ENCODE peak calls at places on chromosomes 2 and 18, in four cellular contexts. D, A, B and R are unnamed samples.

GRCh38 chr2:33363599-33364300 is 112.7 kb upstream of the RASGRP3 start:
- DNase-seq in D (no peak), A (no peak), B (no peak), R (no peak)

GRCh38 chr2:121071058-121071504 is 213.9 kb downstream of the TFCP2L1 start:
- DNase-seq in D (peak), B (peak), A (peak), R (no peak)

GRCh38 chr2:51472783-51473182 is 440.9 kb upstream of the NRXN1 start:
- DNase-seq in B (no peak), A (no peak), D (no peak), R (no peak)

GRCh38 chr2:233051241-233052149 is 8.6 kb upstream of the INPP5D start:
- DNase-seq in A (no peak), D (peak), B (peak), R (no peak)

GRCh38 chr2:229930656-229931055 is 8.4 kb downstream of the FBXO36 start:
- DNase-seq in D (peak), A (no peak), B (no peak), R (no peak)

GRCh38 chr2:176518823-176519222 is 249.6 kb downstream of the MTX2 start:
- DNase-seq in A (no peak), D (no peak), B (peak), R (no peak)

GRCh38 chr2:121587131-121587530 is 56.5 kb downstream of the RNU4ATAC start:
- DNase-seq in A (no peak), D (no peak), B (no peak), R (no peak)

GRCh38 chr18:24402209-24402785 is 4.7 kb upstream of the OSBPL1A start:
- DNase-seq in B (no peak), D (no peak), A (no peak), R (no peak)

GRCh38 chr2:28532399-28532798 is 36.5 kb downstream of the PLB1 start:
- DNase-seq in D (no peak), B (no peak), A (no peak), R (no peak)

GRCh38 chr18:71322201-71322600 is 1033.4 kb downstream of the SOCS6 start:
- DNase-seq in B (no peak), D (no peak), A (no peak), R (no peak)

GRCh38 chr18:76405761-76406356 is 89.2 kb downstream of the ZNF516 start:
- DNase-seq in A (peak), B (peak), D (peak), R (no peak)

GRCh38 chr2:9345343-9345742 is 78.0 kb downstream of the ITGB1BP1 start:
- DNase-seq in D (no peak), A (no peak), B (no peak), R (no peak)
- H3K27ac ChIP-seq in D (no peak), A (no peak), B (no peak), R (no peak)

GRCh38 chr2:133362061-133362476 is 206.2 kb downstream of the NCKAP5 start:
- DNase-seq in D (no peak), A (peak), B (no peak), R (peak)

GRCh38 chr2:133364636-133365035 is 203.6 kb downstream of the NCKAP5 start:
- DNase-seq in D (no peak), B (no peak), A (no peak), R (no peak)

GRCh38 chr2:133363884-133364283 is 204.4 kb downstream of the NCKAP5 start:
- DNase-seq in B (no peak), D (no peak), A (no peak), R (no peak)

GRCh38 chr2:133360882-133361281 is 207.4 kb downstream of the NCKAP5 start:
- DNase-seq in A (no peak), B (no peak), D (no peak), R (no peak)

GRCh38 chr2:133360190-133360589 is 208.1 kb downstream of the NCKAP5 start:
- DNase-seq in A (no peak), B (no peak), D (no peak), R (no peak)
- H3K27ac ChIP-seq in A (no peak), B (no peak), D (no peak), R (no peak)

GRCh38 chr18:3184275-3184963 is 35.3 kb downstream of the MYOM1 start:
- DNase-seq in A (no peak), B (no peak), D (no peak), R (no peak)
- H3K27ac ChIP-seq in A (no peak), B (no peak), D (no peak), R (no peak)

GRCh38 chr18:63869851-63870250 is 17.7 kb upstream of the SERPINB2 start:
- DNase-seq in A (no peak), B (no peak), D (no peak), R (no peak)
- H3K27ac ChIP-seq in A (no peak), B (no peak), D (no peak), R (peak)

GRCh38 chr2:857081-857480 is 93.6 kb upstream of the SNTG2 start:
- DNase-seq in D (no peak), A (no peak), B (no peak), R (no peak)
- H3K27ac ChIP-seq in D (no peak), A (no peak), B (no peak), R (no peak)

GRCh38 chr2:10008809-10009176 is 34.6 kb upstream of the KLF11 start:
- DNase-seq in A (no peak), B (no peak), D (peak), R (no peak)

GRCh38 chr2:10007440-10007839 is 35.9 kb upstream of the KLF11 start:
- DNase-seq in B (no peak), A (no peak), D (peak), R (no peak)

GRCh38 chr2:10009271-10009810 is 34.0 kb upstream of the KLF11 start:
- DNase-seq in D (peak), A (no peak), B (no peak), R (no peak)

GRCh38 chr2:10006248-10007147 is 36.9 kb upstream of the KLF11 start:
- DNase-seq in D (peak), B (peak), A (peak), R (no peak)

DNA sequence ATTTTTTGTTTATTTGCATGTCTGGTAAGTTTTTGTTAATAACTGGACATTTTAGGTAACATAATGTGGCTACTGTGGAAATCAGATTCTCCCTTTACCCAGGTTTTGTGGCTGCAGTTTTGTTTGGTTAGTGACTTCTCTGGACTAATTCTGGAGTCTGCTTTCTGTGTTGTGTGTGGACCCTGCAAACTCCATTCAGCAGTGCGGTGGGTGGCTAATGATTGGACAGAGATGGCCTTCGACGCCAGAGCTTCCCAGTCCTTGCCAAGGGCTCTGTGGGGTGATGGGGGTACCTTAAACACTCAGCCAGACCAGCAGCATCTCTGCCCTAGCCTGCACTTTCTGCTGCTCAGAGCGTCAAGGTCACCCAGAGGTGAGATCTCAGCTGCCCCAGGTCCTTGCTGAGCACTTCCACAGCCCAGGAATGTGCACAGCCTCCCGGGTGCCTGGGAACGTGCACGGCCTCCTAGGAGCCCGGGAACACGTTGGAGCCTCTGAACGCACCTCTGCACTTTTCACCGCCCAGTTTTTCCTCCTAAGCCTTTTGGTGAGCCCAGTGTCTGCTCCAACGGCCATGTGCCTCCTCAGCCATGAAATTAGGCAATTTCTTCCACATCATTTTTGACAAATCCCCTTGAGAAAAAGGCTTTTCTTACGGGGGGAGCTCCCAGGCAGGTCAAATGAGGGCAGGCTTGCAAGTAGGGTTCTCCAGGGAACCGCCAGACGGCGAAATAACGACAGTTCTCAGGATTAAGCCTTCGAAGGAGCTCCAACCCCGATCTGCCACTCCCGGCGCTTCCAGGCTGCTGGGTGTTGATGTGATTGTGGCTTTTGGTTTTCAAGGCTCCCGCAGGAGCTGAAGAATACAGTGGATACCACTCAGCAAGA is 35.2 kb upstream of the KLF11 start:
- DNase-seq in A (no peak), D (peak), B (no peak), R (no peak)
- H3K27ac ChIP-seq in A (no peak), D (no peak), B (no peak), R (no peak)

GRCh38 chr2:239263231-239263936 is 137.4 kb downstream of the HDAC4 start:
- DNase-seq in A (no peak), B (no peak), D (peak), R (no peak)

GRCh38 chr2:239261336-239261735 is 139.5 kb downstream of the HDAC4 start:
- DNase-seq in A (no peak), B (no peak), D (peak), R (no peak)

GRCh38 chr2:239262484-239263230 is 138.2 kb downstream of the HDAC4 start:
- DNase-seq in B (no peak), A (no peak), D (peak), R (no peak)

GRCh38 chr2:239260546-239261327 is 140.1 kb downstream of the HDAC4 start:
- DNase-seq in D (no peak), B (no peak), A (no peak), R (no peak)

DNA sequence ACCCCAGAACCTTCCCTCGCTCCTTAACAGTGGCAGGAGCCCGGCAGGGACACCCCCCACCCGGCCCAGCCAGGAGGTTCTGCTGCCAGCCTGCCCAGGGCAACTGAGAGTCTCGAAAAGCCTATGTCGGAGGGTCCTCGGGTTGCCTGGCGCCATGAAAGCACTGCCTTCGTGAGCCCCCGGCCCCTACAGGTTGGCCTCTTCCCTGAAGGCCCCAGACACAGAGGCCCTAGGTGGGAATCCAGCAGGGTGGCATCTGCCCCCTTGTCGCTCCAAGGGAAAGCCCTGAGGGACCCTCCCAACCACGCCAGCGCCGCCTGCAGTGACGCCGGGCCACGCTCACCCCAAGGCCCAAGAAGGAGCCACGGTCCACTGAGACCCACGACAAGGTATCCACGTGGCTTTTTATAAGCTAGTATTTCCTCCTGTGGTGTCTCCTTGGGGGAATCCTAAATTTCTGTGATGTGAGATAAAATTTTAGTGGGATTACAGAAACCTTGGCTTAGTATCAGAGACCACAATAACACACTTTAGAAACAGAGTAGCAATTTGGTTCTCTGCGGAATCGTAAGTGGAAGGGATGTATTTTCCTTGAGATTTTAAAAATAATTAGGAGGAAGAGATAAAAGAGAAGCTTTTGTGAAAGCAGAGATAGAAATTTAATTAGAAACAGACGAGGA is 138.9 kb downstream of the HDAC4 start:
- DNase-seq in A (no peak), D (no peak), B (no peak), R (no peak)
- H3K27ac ChIP-seq in A (peak), D (no peak), B (no peak), R (no peak)

DNA sequence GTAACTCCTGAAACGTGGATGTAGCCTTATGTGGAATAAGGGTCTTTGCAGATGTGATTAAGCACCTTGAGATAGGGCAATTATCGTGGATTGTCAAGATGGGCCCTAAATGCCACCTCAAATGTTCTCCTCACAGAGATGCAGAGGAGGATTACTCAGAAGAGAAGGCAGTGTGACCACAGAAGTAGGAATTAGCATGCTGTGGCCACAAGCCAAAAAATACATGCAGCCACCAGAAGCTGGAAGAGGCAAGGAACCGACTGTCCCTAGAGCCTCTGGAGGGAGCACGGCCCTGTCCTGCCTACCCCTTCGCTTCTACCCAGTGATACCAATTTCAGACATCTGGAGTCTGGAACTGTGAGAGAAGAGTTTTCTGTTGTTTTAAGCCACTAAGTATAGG is 47.3 kb upstream of the MGAT5 start:
- DNase-seq in A (no peak), D (no peak), B (no peak), R (no peak)
- H3K27ac ChIP-seq in A (no peak), D (no peak), B (no peak), R (no peak)

GRCh38 chr2:85585781-85586105 is 1.5 kb downstream of the VAMP5 start:
- DNase-seq in D (no peak), A (no peak), B (peak), R (no peak)

GRCh38 chr2:85584857-85585780 is 888 bp downstream of the VAMP5 start:
- DNase-seq in A (peak), D (no peak), B (peak), R (peak)

GRCh38 chr2:85582467-85582866 is 1.8 kb upstream of the VAMP5 start:
- DNase-seq in B (no peak), A (no peak), D (no peak), R (no peak)

GRCh38 chr2:85584354-85584856 is at the start of gene VAMP5:
- DNase-seq in B (peak), A (no peak), D (peak), R (no peak)

DNA sequence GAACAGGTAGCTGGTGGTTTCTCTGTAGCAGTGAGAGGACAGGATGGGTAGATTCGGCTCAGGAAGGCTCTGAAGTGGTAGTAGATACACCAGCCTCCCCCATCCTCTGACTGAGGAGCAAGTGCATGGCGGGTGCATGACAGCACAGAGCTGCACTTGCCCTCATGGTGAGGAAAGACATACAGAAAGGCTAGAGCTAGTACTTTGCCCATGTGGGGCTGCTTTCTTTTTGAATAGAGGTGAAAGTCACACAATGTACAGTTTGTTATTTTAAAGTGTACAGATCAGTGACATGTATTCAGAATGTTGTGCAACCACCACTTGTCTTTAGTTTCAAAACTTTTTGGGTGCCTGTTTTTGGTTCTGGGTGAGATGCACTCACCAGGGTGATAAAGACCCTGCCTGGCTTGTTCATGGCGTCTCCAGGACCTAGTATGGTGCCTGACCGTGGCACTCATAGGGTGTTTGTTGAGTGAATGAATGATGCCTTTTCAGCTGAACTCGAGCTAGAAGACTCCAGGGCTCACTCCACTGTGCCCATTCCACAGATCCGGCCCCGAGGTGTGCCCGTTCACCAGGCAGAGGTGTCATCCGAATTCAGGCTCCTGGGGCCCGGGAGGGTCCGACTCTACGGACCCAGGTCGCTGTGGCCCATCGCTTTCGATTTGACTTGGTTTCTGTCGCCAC is 421 bp upstream of the VAMP5 start:
- DNase-seq in A (no peak), D (no peak), B (no peak), R (no peak)
- H3K27ac ChIP-seq in A (peak), D (no peak), B (peak), R (peak)

DNA sequence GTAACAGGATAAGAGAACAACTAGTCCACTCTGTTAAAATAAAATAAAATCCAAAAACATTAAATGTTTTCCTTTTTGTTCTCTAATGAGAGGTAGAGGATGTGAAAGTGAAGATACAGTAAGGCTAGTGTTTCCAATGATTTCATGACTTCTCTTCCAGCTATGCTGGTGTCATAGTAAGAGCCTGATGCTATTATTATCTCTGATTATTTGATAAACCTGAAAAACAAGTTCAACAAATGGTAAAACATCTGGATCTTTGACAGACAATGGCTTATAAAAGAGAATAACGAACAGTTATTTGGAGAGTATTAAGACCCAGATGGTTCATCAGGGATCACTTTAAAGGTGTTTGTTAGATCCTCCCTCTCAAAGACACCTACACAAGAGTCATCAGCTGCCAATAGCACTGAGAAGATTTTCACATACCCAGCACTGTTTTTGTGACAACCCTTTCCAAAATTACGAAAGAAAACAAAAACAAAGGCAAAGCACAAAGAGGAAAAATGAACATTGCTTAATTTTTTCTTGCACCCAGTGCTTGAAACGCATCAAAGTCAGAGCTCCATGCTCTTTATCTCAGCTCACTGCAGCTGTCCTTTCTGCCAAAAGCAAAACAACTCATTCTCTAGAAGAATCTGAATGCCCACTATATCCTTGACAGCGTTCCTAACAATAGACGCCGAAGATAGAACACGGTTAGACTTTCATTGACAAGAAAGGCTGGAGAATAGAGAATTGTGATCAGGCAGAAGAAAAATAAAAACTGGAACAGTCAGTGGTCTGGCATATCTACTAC is 168.6 kb downstream of the SLC8A1 start:
- DNase-seq in B (no peak), D (no peak), A (no peak), R (no peak)
- H3K27ac ChIP-seq in B (no peak), D (peak), A (no peak), R (no peak)